ENCODE peak calls at places on chromosomes 16 and 17, in seven cellular contexts. B is uterus, X is GM23248, K is fibroblast of pulmonary artery, Y is BE2C, R is coronary artery, H is HFF-Myc. W is an unnamed sample.

GRCh38 chr16:3798827-3799226 is 81.5 kb upstream of the TRAP1 start:
- DNase-seq in X (no peak), Y (no peak), H (no peak), B (no peak), K (no peak), R (no peak), W (no peak)

GRCh38 chr17:72619976-72620650 is 472.4 kb downstream of the SLC39A11 start:
- DNase-seq in Y (no peak), B (no peak), R (no peak), H (no peak), X (no peak), K (no peak), W (no peak)

GRCh38 chr16:22274916-22275315 is 22.3 kb upstream of the POLR3E start:
- DNase-seq in X (no peak), H (no peak), B (no peak), R (no peak), Y (no peak), K (no peak), W (no peak)

GRCh38 chr17:10460062-10460461 is 9.3 kb downstream of the MYH4 start:
- DNase-seq in H (no peak), X (no peak), Y (no peak), K (no peak), B (no peak), R (no peak), W (no peak)

GRCh38 chr17:58311429-58311894 is 17.1 kb downstream of the TSPOAP1 start:
- DNase-seq in X (no peak), K (no peak), H (no peak), R (peak), Y (no peak), B (no peak), W (no peak)

GRCh38 chr16:53945996-53946395 is 242.0 kb downstream of the FTO start:
- DNase-seq in K (peak), Y (peak), B (no peak), R (no peak), H (peak), X (peak), W (peak)

GRCh38 chr17:4739122-4740024 is at the start of the genes CXCL16 and ZMYND15:
- DNase-seq in R (no peak), H (no peak), Y (peak), K (peak), X (peak), B (peak), W (peak)

GRCh38 chr17:57739402-57740224 is 5.5 kb downstream of the CCDC182 start:
- DNase-seq in X (peak), B (no peak), Y (peak), K (peak), H (peak), R (no peak), W (peak)

GRCh38 chr17:4747847-4748246 is 8.1 kb upstream of the CXCL16 start:
- DNase-seq in B (no peak), H (no peak), K (peak), R (no peak), X (no peak), Y (no peak), W (no peak)

GRCh38 chr16:84314814-84315213 is 20.1 kb downstream of the WFDC1 start:
- DNase-seq in H (no peak), B (no peak), Y (no peak), R (no peak), X (peak), K (no peak), W (no peak)

GRCh38 chr16:4902038-4902437 is 34.9 kb downstream of the PPL start:
- DNase-seq in X (no peak), K (no peak), Y (no peak), B (no peak), H (no peak), R (no peak), W (no peak)

GRCh38 chr17:77604301-77605031 is 354.0 kb upstream of the TNRC6C start:
- DNase-seq in K (no peak), R (peak), H (no peak), Y (no peak), B (no peak), X (no peak), W (no peak)

GRCh38 chr16:17258848-17259713 is 211.7 kb downstream of the XYLT1 start:
- DNase-seq in H (no peak), K (no peak), R (no peak), B (no peak), X (peak), Y (no peak), W (peak)

GRCh38 chr17:36611345-36612072 is 10.1 kb downstream of the MRM1 start:
- DNase-seq in H (no peak), Y (no peak), R (no peak), K (peak), X (peak), B (no peak), W (peak)

GRCh38 chr16:88938933-88939813 is 37.8 kb downstream of the CBFA2T3 start:
- DNase-seq in K (no peak), H (no peak), Y (peak), R (no peak), B (no peak), X (peak), W (no peak)

GRCh38 chr17:72363336-72363620 is 242.5 kb downstream of the SOX9 start:
- DNase-seq in Y (no peak), K (no peak), R (no peak), H (no peak), B (no peak), X (peak), W (no peak)

GRCh38 chr17:34580685-34581445 is 1.5 kb downstream of the TMEM132E start:
- DNase-seq in H (no peak), Y (peak), K (no peak), R (no peak), B (no peak), X (peak), W (no peak)

GRCh38 chr16:3513892-3514600 is 13.2 kb downstream of the CLUAP1 start:
- DNase-seq in H (no peak), K (no peak), B (no peak), Y (no peak), R (no peak), X (no peak), W (peak)

GRCh38 chr17:28334666-28335200 is 539 bp downstream of the IFT20 start:
- DNase-seq in B (no peak), K (no peak), X (peak), R (no peak), Y (no peak), H (no peak), W (peak)

GRCh38 chr17:49987681-49988441 is 7.2 kb downstream of the DLX3 start:
- DNase-seq in Y (peak), K (no peak), B (no peak), X (peak), H (no peak), R (peak), W (no peak)

GRCh38 chr17:38702166-38702899 is 2.7 kb upstream of the MLLT6 start:
- DNase-seq in R (peak), Y (peak), X (peak), B (peak), H (no peak), K (peak), W (peak)

GRCh38 chr16:54242199-54242598 is 44.4 kb downstream of the IRX3 start:
- DNase-seq in Y (peak), K (no peak), R (peak), B (no peak), X (no peak), H (no peak), W (no peak)

GRCh38 chr17:50803676-50804075 is 31.7 kb upstream of the WFIKKN2 start:
- DNase-seq in Y (no peak), X (no peak), B (no peak), R (no peak), H (no peak), K (no peak), W (no peak)

GRCh38 chr17:34865696-34866095 is 95.6 kb downstream of the CCT6B start:
- DNase-seq in R (no peak), B (no peak), K (no peak), Y (no peak), X (no peak), H (no peak), W (no peak)

GRCh38 chr16:89842471-89843408 is 14.5 kb downstream of the SPIRE2 start:
- DNase-seq in X (peak), B (no peak), Y (peak), R (no peak), H (peak), K (peak), W (peak)

GRCh38 chr16:35510701-35511100 is 2051.3 kb downstream of the TP53TG3F start:
- DNase-seq in X (no peak), K (no peak), R (no peak), Y (no peak), H (no peak), B (no peak), W (no peak)

GRCh38 chr16:66127459-66128362 is 238.8 kb upstream of the CDH5 start:
- DNase-seq in H (no peak), X (peak), B (peak), R (no peak), Y (peak), K (peak), W (no peak)

GRCh38 chr16:53944026-53944425 is 240.1 kb downstream of the FTO start:
- DNase-seq in K (no peak), X (peak), B (no peak), H (no peak), Y (no peak), R (no peak), W (no peak)

GRCh38 chr16:12087901-12088364 is 111.4 kb downstream of the SNX29 start:
- DNase-seq in B (no peak), H (no peak), K (no peak), X (no peak), R (no peak), Y (peak), W (no peak)

GRCh38 chr16:80250376-80250775 is 290.4 kb upstream of the DYNLRB2 start:
- DNase-seq in Y (no peak), K (no peak), B (no peak), X (peak), H (no peak), R (no peak), W (no peak)

GRCh38 chr17:3951420-3951819 is 12.8 kb downstream of the ATP2A3 start:
- DNase-seq in H (no peak), B (no peak), Y (no peak), R (no peak), K (no peak), X (no peak), W (no peak)

GRCh38 chr16:47664653-47665325 is 203.7 kb downstream of the PHKB start:
- DNase-seq in H (no peak), Y (no peak), X (no peak), R (no peak), K (no peak), B (no peak), W (peak)

GRCh38 chr16:71340406-71340805 is 18.1 kb upstream of the CALB2 start:
- DNase-seq in Y (no peak), B (no peak), X (no peak), K (no peak), H (no peak), R (no peak), W (no peak)

GRCh38 chr17:6596076-6596475 is 39.7 kb upstream of the PITPNM3 start:
- DNase-seq in B (no peak), Y (no peak), K (no peak), X (no peak), H (no peak), R (no peak), W (no peak)

GRCh38 chr17:40517286-40517662 is 15.9 kb upstream of the TNS4 start:
- DNase-seq in R (peak), K (no peak), B (no peak), Y (no peak), X (no peak), H (no peak), W (no peak)

GRCh38 chr17:40520991-40521453 is 19.6 kb upstream of the TNS4 start:
- DNase-seq in H (no peak), Y (no peak), R (peak), X (no peak), B (peak), K (no peak), W (no peak)

GRCh38 chr17:40518401-40519088 is 17.1 kb upstream of the TNS4 start:
- DNase-seq in H (no peak), B (peak), R (peak), K (no peak), Y (no peak), X (peak), W (no peak)

GRCh38 chr17:40517981-40518380 is 16.6 kb upstream of the TNS4 start:
- DNase-seq in R (peak), X (no peak), K (no peak), Y (no peak), H (no peak), B (no peak), W (no peak)

GRCh38 chr17:40519089-40519775 is 17.8 kb upstream of the TNS4 start:
- DNase-seq in R (peak), K (no peak), H (no peak), X (no peak), B (peak), Y (no peak), W (no peak)
- H3K4me3 ChIP-seq in R (no peak), K (no peak), H (no peak), X (no peak), B (no peak), Y (no peak), W (no peak)

GRCh38 chr16:29726845-29727379 is 18.9 kb downstream of the C16orf54 start:
- DNase-seq in B (no peak), R (no peak), H (no peak), Y (no peak), K (no peak), X (no peak), W (no peak)

GRCh38 chr16:29734826-29735225 is 11.0 kb downstream of the C16orf54 start:
- DNase-seq in H (no peak), R (no peak), Y (no peak), K (no peak), X (peak), B (no peak), W (no peak)

GRCh38 chr16:29730649-29731048 is 15.1 kb downstream of the C16orf54 start:
- DNase-seq in H (no peak), X (no peak), R (no peak), B (no peak), Y (no peak), K (no peak), W (no peak)

GRCh38 chr16:29727452-29727851 is 18.3 kb downstream of the C16orf54 start:
- DNase-seq in X (no peak), B (no peak), K (no peak), Y (no peak), H (no peak), R (no peak), W (no peak)

GRCh38 chr16:29729116-29729521 is 16.7 kb downstream of the C16orf54 start:
- DNase-seq in B (no peak), H (peak), R (no peak), Y (peak), X (peak), K (peak), W (peak)
- H3K4me3 ChIP-seq in B (no peak), H (no peak), R (peak), Y (peak), X (peak), K (no peak), W (no peak)

DNA sequence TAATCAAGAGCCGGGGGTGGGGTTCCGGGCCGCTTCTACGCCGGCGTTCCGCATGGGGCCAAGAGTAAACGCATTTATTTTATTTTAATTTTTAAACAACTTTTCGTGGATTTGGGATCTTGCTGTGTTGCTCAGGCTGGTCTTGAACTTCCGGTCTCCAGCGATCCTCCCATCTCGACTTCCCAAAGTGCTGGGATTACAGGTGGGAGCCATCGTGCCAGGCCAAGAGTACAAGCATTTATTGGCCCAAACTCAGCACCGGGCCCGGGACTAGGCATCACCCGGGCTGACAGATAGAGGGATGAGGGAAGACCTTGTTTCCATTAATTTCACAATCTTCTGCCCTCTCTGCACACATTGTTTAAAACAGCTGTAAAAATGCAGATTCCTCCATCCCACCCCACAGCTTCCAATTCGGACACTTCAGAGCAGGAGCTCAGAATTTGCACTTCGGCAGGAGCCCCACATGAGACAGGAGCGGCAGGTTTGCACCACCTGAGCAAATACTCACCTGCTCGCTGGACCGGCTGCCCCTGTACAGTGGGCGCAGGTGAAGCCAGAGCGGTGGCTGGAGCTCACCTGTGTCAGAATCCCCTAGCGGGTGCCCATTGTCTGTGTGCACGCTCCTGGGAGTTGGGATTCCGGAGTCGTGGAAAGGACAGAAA is 663 bp upstream of the GINS2 start:
- DNase-seq in H (no peak), K (no peak), R (no peak), Y (no peak), B (no peak), X (peak), W (no peak)
- H3K4me3 ChIP-seq in H (peak), K (peak), R (peak), Y (peak), B (no peak), X (peak), W (peak)

GRCh38 chr17:19002805-19003542 is 1.6 kb downstream of the FAM83G start:
- DNase-seq in X (peak), Y (no peak), H (no peak), B (no peak), R (no peak), K (peak), W (no peak)
- H3K4me3 ChIP-seq in X (peak), Y (no peak), H (peak), B (no peak), R (peak), K (peak), W (no peak)

DNA sequence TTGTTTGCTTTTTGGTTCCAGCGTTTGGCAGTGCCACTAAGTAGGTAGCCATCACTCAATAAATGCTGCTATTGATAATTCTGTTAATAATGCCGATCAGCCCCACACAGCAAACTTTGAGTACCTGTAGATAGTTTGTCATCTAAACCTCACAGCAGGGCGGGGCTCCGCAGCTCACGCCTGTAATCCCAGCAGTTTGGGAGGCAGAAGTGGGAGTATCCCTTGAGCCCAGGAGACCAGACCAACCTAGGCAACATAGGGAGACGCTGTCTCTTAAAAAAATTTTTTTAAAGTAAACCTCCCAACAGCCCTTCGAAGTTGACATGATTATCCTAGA is 1.6 kb downstream of the BFAR start:
- DNase-seq in X (no peak), Y (no peak), K (no peak), H (no peak), B (no peak), R (no peak), W (no peak)
- H3K4me3 ChIP-seq in X (peak), Y (peak), K (peak), H (peak), B (no peak), R (peak), W (peak)

DNA sequence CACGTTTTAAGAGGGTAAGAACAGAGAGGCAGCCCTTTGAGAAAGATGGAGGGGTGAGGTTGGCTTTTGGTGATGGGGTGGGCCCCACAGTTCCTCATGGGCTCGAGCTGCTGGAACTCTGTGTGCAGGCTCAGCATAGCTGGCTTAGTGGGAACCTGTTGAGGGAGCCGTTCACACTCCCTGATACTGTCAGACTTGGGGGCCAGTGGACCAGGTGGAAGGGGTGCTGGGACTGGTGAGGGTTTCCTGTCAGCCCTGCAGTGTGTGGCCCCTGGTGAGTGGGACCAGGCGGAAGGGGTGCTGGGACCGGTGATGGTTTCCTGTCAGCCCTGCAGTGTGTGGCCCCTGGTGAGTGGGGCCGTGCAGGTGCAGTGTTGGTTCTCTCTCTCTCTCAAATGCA is 45.1 kb upstream of the ZNF750 start:
- DNase-seq in Y (no peak), H (no peak), X (no peak), R (no peak), B (no peak), K (no peak), W (no peak)
- H3K4me3 ChIP-seq in Y (no peak), H (no peak), X (no peak), R (no peak), B (no peak), K (no peak), W (no peak)

W was measured in fibroblast of villous mesenchyme.